ENCODE peak calls at places on chromosomes 6 and 20, in five cellular contexts. B is sigmoid colon, N is PC-3, H is A549, U is OCI-LY7. R is an unnamed sample. For H3K9me3, the result is how much of the 10 kb centered on the place peaks cover.

GRCh38 chr6:28943557-28944411 is 20.0 kb upstream of the TRIM27 start:
- DNase-seq in H (no peak), B (peak), N (peak), U (peak), R (peak)

GRCh38 chr20:59441860-59442810 is 141.7 kb downstream of the EDN3 start:
- DNase-seq in U (no peak), H (no peak), B (peak), N (no peak), R (no peak)

GRCh38 chr6:106910999-106911949 is 63.3 kb downstream of the CD24 start:
- DNase-seq in U (no peak), H (no peak), B (no peak), N (peak), R (no peak)

GRCh38 chr6:6823568-6824224 is 235.2 kb downstream of the LY86 start:
- DNase-seq in N (no peak), B (no peak), H (no peak), U (no peak), R (no peak)

GRCh38 chr6:121959501-121959900 is 440.0 kb upstream of the HSF2 start:
- DNase-seq in N (no peak), U (no peak), H (no peak), B (no peak), R (no peak)

GRCh38 chr6:107560657-107561056 is 70.7 kb downstream of the SOBP start:
- DNase-seq in U (no peak), H (no peak), B (peak), N (no peak), R (peak)

GRCh38 chr6:20791932-20792331 is 257.7 kb downstream of the CDKAL1 start:
- DNase-seq in U (no peak), H (no peak), B (no peak), N (no peak), R (no peak)

GRCh38 chr20:3751664-3752385 is 15.7 kb downstream of the ADISSP start:
- DNase-seq in U (no peak), N (no peak), H (no peak), B (peak), R (peak)

GRCh38 chr6:81998432-81998831 is 246.0 kb upstream of the TENT5A start:
- DNase-seq in U (no peak), H (no peak), B (no peak), N (peak), R (no peak)

GRCh38 chr6:130632288-130632687 is 194.9 kb upstream of the SMLR1 start:
- DNase-seq in N (no peak), B (no peak), U (no peak), H (no peak), R (no peak)

GRCh38 chr20:39661833-39662232 is 699.7 kb downstream of the DHX35 start:
- DNase-seq in H (no peak), U (no peak), N (no peak), B (no peak), R (no peak)

GRCh38 chr6:2988076-2988425 is 11.6 kb upstream of the NQO2 start:
- DNase-seq in H (no peak), B (no peak), U (peak), N (no peak), R (no peak)

GRCh38 chr20:44429419-44430269 is 46.0 kb upstream of the TTPAL start:
- DNase-seq in N (no peak), H (no peak), U (no peak), B (no peak), R (no peak)

GRCh38 chr20:56465997-56466396 is 2.4 kb upstream of the RTF2 start:
- DNase-seq in B (no peak), H (no peak), U (peak), N (no peak), R (no peak)

GRCh38 chr20:57205625-57206219 is 60.7 kb downstream of the BMP7 start:
- DNase-seq in B (no peak), N (peak), H (peak), U (no peak), R (no peak)

GRCh38 chr20:16654858-16655257 is 75.0 kb upstream of the SNRPB2 start:
- DNase-seq in U (no peak), N (peak), H (no peak), B (no peak), R (no peak)

GRCh38 chr6:20954325-20954724 is 420.1 kb downstream of the CDKAL1 start:
- DNase-seq in N (no peak), U (no peak), H (no peak), B (no peak), R (no peak)

GRCh38 chr6:1267057-1267732 is 44.7 kb upstream of the FOXQ1 start:
- DNase-seq in U (no peak), B (no peak), H (peak), N (peak), R (no peak)

GRCh38 chr6:101398716-101399626 is 5.5 kb downstream of the GRIK2 start:
- DNase-seq in B (no peak), N (no peak), H (no peak), U (no peak), R (no peak)

GRCh38 chr20:18694071-18694470 is 106.2 kb downstream of the DTD1 start:
- DNase-seq in B (no peak), N (no peak), U (no peak), H (no peak), R (no peak)

GRCh38 chr6:56692586-56693245 is 50.0 kb upstream of the DST start:
- DNase-seq in U (no peak), B (no peak), H (no peak), N (no peak), R (no peak)

GRCh38 chr6:4401408-4402367 is 266.3 kb upstream of the ECI2 start:
- DNase-seq in N (peak), B (no peak), U (no peak), H (peak), R (no peak)

GRCh38 chr6:32785781-32786533 is 22.6 kb upstream of the HLA-DQB2 start:
- DNase-seq in N (peak), U (peak), H (peak), B (peak), R (no peak)

GRCh38 chr6:130995783-130996447 is 67.1 kb downstream of the EPB41L2 start:
- DNase-seq in B (no peak), N (peak), U (no peak), H (no peak), R (no peak)

GRCh38 chr6:30283761-30284160 is 43.0 kb upstream of the TRIM39 start:
- DNase-seq in U (no peak), N (no peak), B (no peak), H (no peak), R (no peak)
- H3K9me3 ChIP-seq in U (half or more), N (under half), B (under half), H (half or more), R (half or more)

DNA sequence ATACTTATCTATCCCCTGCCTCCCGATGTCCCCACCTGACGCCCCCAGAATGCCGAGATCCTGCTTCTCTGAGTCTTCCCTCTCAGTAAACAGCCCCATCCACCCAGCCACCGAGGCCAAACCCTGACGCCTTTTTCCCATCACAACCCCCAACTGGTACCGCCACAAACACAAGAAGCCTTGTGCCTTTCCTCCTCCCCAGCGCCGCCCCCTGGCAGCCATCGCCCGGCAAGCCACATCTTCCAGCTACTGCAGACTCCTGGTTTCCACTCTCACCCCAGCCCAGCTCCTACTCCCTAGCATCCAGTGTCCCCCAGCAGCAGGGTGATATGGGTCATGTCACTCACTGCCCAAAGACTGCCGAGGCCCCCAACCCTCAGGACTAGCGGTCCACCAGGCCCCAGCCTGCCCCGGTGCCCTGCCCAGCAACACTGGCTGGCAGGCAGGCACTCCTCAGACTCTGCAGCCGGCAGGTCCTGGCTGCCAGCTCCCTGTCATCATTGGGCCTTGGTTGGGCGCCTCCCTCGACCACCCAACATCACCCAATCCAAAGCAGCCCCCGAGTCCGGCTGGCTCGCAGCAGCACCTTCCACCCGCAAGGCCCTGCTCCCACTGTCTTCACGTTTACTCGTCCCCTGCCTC is 11.2 kb downstream of the TCFL5 start:
- DNase-seq in B (no peak), H (no peak), U (no peak), N (no peak), R (no peak)
- TF ChIP-seq CTCF in B (no peak), H (no peak), U (no peak), N (no peak), R (no peak)

DNA sequence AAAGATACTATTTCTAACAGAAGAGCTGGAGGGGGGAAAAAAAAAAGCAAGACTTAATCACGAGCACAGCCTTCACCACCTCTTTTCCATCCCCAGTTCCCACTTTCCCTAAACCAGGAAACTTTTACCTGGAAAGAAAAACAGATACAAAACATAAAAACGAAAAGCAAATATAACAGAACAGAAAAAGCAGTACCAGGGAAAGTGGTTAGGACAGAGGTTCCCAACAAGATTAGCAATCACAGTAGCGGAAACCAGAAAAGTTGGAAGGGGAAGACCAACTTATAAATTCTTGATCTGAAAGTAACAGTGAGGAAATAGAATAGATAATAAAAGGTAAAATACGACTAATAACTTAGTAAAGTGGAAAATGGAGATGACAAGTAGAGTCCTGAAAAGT is 1.2 kb downstream of the DDX39B start:
- DNase-seq in B (no peak), U (no peak), H (no peak), N (no peak), R (no peak)
- H3K4me3 ChIP-seq in B (peak), U (peak), H (peak), N (peak), R (peak)

DNA sequence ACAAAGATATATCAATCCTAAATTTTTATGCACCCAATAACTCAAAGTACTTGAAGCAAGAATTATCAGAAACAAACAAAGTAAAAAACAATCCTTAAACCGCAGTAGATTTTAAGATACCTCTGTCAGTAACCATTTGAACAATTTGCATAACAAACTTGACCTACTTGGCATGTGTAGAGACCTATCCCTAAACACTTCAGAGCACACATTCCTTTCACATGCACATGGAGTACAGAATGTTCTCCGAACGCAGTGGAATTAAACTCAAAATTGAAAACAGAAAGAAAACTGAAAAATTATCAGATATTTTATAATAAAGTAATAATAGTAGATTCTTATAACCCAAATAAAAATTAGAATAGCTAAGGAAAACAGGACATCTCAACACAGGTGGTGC is 162.6 kb upstream of the THBS2 start:
- DNase-seq in U (no peak), B (no peak), N (no peak), H (no peak), R (no peak)
- H3K9me3 ChIP-seq in U (under half), B (under half), N (under half), H (under half), R (under half)

GRCh38 chr6:50353603-50354002 is 303.9 kb upstream of the DEFB112 start:
- DNase-seq in B (no peak), H (no peak), N (no peak), U (no peak), R (no peak)
- TF ChIP-seq CTCF in B (no peak), H (no peak), N (no peak), U (no peak), R (no peak)